ENCODE peak calls at places on chromosomes 3 and 15, in five cellular contexts. V, Z, H, E and M are unnamed samples.
A peak's percentile ranks its signal among the peaks of the same experiment; 100 is the strongest.

GRCh38 chr15:90883971-90884718 is at the start of gene FES:
- DNase-seq in V (peak; percentile 83), Z (no peak), H (no peak), E (no peak), M (peak; percentile 69)

GRCh38 chr15:99014803-99015676 is 7.4 kb upstream of the PGPEP1L start:
- DNase-seq in V (peak; percentile 92), Z (no peak), H (peak; percentile 61), E (peak; percentile 71), M (peak; percentile 85)

GRCh38 chr3:133865136-133865855 is 30.4 kb downstream of the RAB6B start:
- DNase-seq in V (no peak), Z (no peak), H (no peak), E (no peak), M (no peak)

GRCh38 chr3:118817748-118818165 is 216.9 kb downstream of the IGSF11 start:
- DNase-seq in V (no peak), Z (peak; percentile 67), H (peak; percentile 44), E (peak; percentile 71), M (peak; percentile 49)

GRCh38 chr3:127722928-127723603 is 50.3 kb downstream of the ABTB1 start:
- DNase-seq in V (no peak), Z (no peak), H (no peak), E (no peak), M (no peak)

GRCh38 chr15:35448294-35448693 is 97.7 kb downstream of the DPH6 start:
- DNase-seq in V (no peak), Z (no peak), H (no peak), E (no peak), M (no peak)

GRCh38 chr15:23860290-23860751 is 173.2 kb upstream of the NDN start:
- DNase-seq in V (no peak), Z (no peak), H (no peak), E (no peak), M (no peak)

GRCh38 chr15:58520464-58520863 is 88.7 kb downstream of the LIPC start:
- DNase-seq in V (no peak), Z (no peak), H (no peak), E (no peak), M (no peak)

GRCh38 chr15:82851331-82851850 is 42.0 kb downstream of the WHAMM start:
- DNase-seq in V (no peak), Z (no peak), H (no peak), E (no peak), M (no peak)

GRCh38 chr3:67327582-67327981 is 326.8 kb downstream of the SUCLG2 start:
- DNase-seq in V (no peak), Z (no peak), H (no peak), E (no peak), M (no peak)

GRCh38 chr3:8164145-8164544 is 337.5 kb upstream of the LMCD1 start:
- DNase-seq in V (no peak), Z (no peak), H (no peak), E (no peak), M (no peak)

GRCh38 chr15:45402955-45403892 is 24.9 kb upstream of the GATM start:
- DNase-seq in V (peak; percentile 71), Z (peak; percentile 68), H (peak; percentile 15), E (peak; percentile 40), M (peak; percentile 59)

GRCh38 chr3:167032267-167032876 is 347.7 kb downstream of the ZBBX start:
- DNase-seq in V (no peak), Z (peak; percentile 26), H (no peak), E (no peak), M (peak; percentile 14)
- TF ChIP-seq CTCF in V (no peak), Z (peak; percentile 70), H (peak; percentile 36), E (no peak), M (no peak)

GRCh38 chr15:66080791-66081475 is 172.6 kb downstream of the MEGF11 start:
- DNase-seq in V (no peak), Z (no peak), H (peak; percentile 47), E (no peak), M (no peak)
- TF ChIP-seq CTCF in V (no peak), Z (peak; percentile 45), H (peak; percentile 19), E (no peak), M (peak; percentile 5)

GRCh38 chr3:158731938-158732855 is at the start of gene RARRES1:
- DNase-seq in V (peak; percentile 80), Z (no peak), H (peak; percentile 60), E (peak; percentile 63), M (peak; percentile 86)
- TF ChIP-seq CTCF in V (no peak), Z (no peak), H (no peak), E (no peak), M (peak; percentile 3)

GRCh38 chr3:9401986-9402385 is 4.6 kb downstream of the SETD5 start:
- DNase-seq in V (no peak), Z (no peak), H (no peak), E (no peak), M (no peak)

GRCh38 chr3:9400626-9401025 is 3.2 kb downstream of the SETD5 start:
- DNase-seq in V (no peak), Z (no peak), H (no peak), E (no peak), M (no peak)

GRCh38 chr3:9397911-9398714 is 698 bp downstream of the SETD5 start:
- DNase-seq in V (peak; percentile 70), Z (peak; percentile 38), H (no peak), E (peak; percentile 54), M (peak; percentile 19)

GRCh38 chr3:9398715-9399708 is 1.6 kb downstream of the SETD5 start:
- DNase-seq in V (no peak), Z (peak; percentile 44), H (no peak), E (peak; percentile 45), M (peak; percentile 48)

DNA sequence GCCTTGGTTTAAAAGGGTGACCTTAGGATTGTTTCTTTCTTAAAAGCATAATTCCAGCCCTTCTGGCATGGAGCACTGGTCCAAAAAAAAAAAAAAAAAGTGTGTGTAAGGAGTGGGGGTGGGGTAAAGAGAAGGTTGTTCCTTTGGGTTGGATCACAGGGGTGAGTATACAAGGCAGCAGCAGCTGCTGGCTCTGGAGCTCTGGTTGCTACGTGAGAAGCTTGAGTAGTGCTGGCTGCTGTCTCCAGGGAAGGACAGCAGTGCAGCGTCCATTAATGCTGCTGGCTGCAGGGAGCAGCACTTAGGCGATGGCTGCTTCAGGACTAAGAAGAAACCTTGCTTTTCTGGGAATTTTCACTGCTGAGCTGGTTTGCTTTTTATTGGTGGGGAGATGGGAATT is 2.3 kb downstream of the SETD5 start:
- DNase-seq in V (peak; percentile 90), Z (peak; percentile 45), H (no peak), E (no peak), M (peak; percentile 31)
- TF ChIP-seq CTCF in V (peak; percentile 7), Z (no peak), H (no peak), E (no peak), M (no peak)

GRCh38 chr3:174409085-174409743 is 449.9 kb upstream of the NAALADL2 start:
- DNase-seq in V (no peak), Z (no peak), H (no peak), E (no peak), M (no peak)

GRCh38 chr3:174413057-174413912 is 445.8 kb upstream of the NAALADL2 start:
- DNase-seq in V (no peak), Z (no peak), H (no peak), E (no peak), M (no peak)

GRCh38 chr3:174419216-174419615 is 439.9 kb upstream of the NAALADL2 start:
- DNase-seq in V (no peak), Z (no peak), H (no peak), E (no peak), M (no peak)

GRCh38 chr3:174417568-174417967 is 441.6 kb upstream of the NAALADL2 start:
- DNase-seq in V (no peak), Z (no peak), H (no peak), E (no peak), M (no peak)

GRCh38 chr3:174414902-174415301 is 444.2 kb upstream of the NAALADL2 start:
- DNase-seq in V (no peak), Z (no peak), H (no peak), E (no peak), M (no peak)
- TF ChIP-seq CTCF in V (no peak), Z (no peak), H (no peak), E (no peak), M (no peak)

GRCh38 chr3:58391156-58391865 is 42.3 kb downstream of the PDHB start:
- DNase-seq in V (no peak), Z (no peak), H (no peak), E (no peak), M (no peak)
- TF ChIP-seq CTCF in V (no peak), Z (no peak), H (no peak), E (no peak), M (no peak)

GRCh38 chr3:140216249-140216648 is 281.3 kb downstream of the CLSTN2 start:
- DNase-seq in V (no peak), Z (peak; percentile 26), H (peak; percentile 10), E (peak; percentile 6), M (peak; percentile 25)
- TF ChIP-seq CTCF in V (peak; percentile 43), Z (peak; percentile 73), H (no peak), E (no peak), M (peak; percentile 10)